ENCODE peak calls at places on chromosomes 7 and 10, in seven cellular contexts. One of them, this sample, is unnamed. For H3K9me3 and H3K4me1, the result is how much of the 10 kb centered on the place peaks cover.

GRCh38 chr10:131703527-131703926 is 197.3 kb upstream of the PPP2R2D start:
- DNase-seq in H9: peak
- DNase-seq in fibroblast of lung: no peak
- DNase-seq in psoas muscle: no peak
- DNase-seq in MM.1S: no peak
- DNase-seq in ovary: no peak
- DNase-seq in Peyer's patch: no peak
- DNase-seq in this sample: no peak

GRCh38 chr10:14325325-14325955 is 5.3 kb downstream of the FRMD4A start:
- DNase-seq in ovary: peak
- DNase-seq in fibroblast of lung: peak
- DNase-seq in H9: peak
- DNase-seq in Peyer's patch: peak
- DNase-seq in MM.1S: no peak
- DNase-seq in psoas muscle: no peak
- DNase-seq in this sample: peak

GRCh38 chr7:86320886-86321285 is 322.8 kb upstream of the GRM3 start:
- DNase-seq in fibroblast of lung: no peak
- DNase-seq in ovary: no peak
- DNase-seq in H9: no peak
- DNase-seq in psoas muscle: no peak
- DNase-seq in MM.1S: no peak
- DNase-seq in Peyer's patch: no peak
- DNase-seq in this sample: no peak

GRCh38 chr10:23198940-23199767 is 7.0 kb downstream of the PTF1A start:
- DNase-seq in psoas muscle: no peak
- DNase-seq in H9: peak
- DNase-seq in MM.1S: no peak
- DNase-seq in fibroblast of lung: no peak
- DNase-seq in Peyer's patch: no peak
- DNase-seq in ovary: no peak
- DNase-seq in this sample: no peak

GRCh38 chr10:44435196-44435595 is 50.3 kb upstream of the CXCL12 start:
- DNase-seq in psoas muscle: no peak
- DNase-seq in H9: no peak
- DNase-seq in ovary: no peak
- DNase-seq in fibroblast of lung: no peak
- DNase-seq in Peyer's patch: no peak
- DNase-seq in MM.1S: no peak
- DNase-seq in this sample: no peak

GRCh38 chr7:113440173-113440572 is 321.8 kb upstream of the SMIM30 start:
- DNase-seq in ovary: no peak
- DNase-seq in psoas muscle: no peak
- DNase-seq in MM.1S: no peak
- DNase-seq in fibroblast of lung: no peak
- DNase-seq in H9: no peak
- DNase-seq in Peyer's patch: no peak
- DNase-seq in this sample: no peak

GRCh38 chr10:70455213-70455630 is 13.7 kb upstream of the NODAL start:
- DNase-seq in fibroblast of lung: no peak
- DNase-seq in ovary: no peak
- DNase-seq in Peyer's patch: no peak
- DNase-seq in MM.1S: no peak
- DNase-seq in psoas muscle: no peak
- DNase-seq in H9: peak
- DNase-seq in this sample: no peak

GRCh38 chr10:101686133-101686925 is 8.6 kb downstream of the FBXW4 start:
- DNase-seq in ovary: no peak
- DNase-seq in H9: no peak
- DNase-seq in psoas muscle: no peak
- DNase-seq in MM.1S: no peak
- DNase-seq in Peyer's patch: no peak
- DNase-seq in fibroblast of lung: no peak
- DNase-seq in this sample: no peak

GRCh38 chr10:43267811-43268210 is 946 bp upstream of the RASGEF1A start:
- DNase-seq in ovary: no peak
- DNase-seq in H9: no peak
- DNase-seq in Peyer's patch: peak
- DNase-seq in MM.1S: no peak
- DNase-seq in psoas muscle: no peak
- DNase-seq in fibroblast of lung: no peak
- DNase-seq in this sample: no peak

GRCh38 chr7:70630647-70631457 is 501.1 kb upstream of the GALNT17 start:
- DNase-seq in psoas muscle: peak
- DNase-seq in fibroblast of lung: peak
- DNase-seq in H9: no peak
- DNase-seq in ovary: peak
- DNase-seq in Peyer's patch: no peak
- DNase-seq in MM.1S: no peak
- DNase-seq in this sample: peak

GRCh38 chr10:131253931-131254865 is 57.3 kb downstream of the TCERG1L start:
- DNase-seq in H9: no peak
- DNase-seq in Peyer's patch: no peak
- DNase-seq in psoas muscle: peak
- DNase-seq in ovary: no peak
- DNase-seq in MM.1S: no peak
- DNase-seq in fibroblast of lung: no peak
- DNase-seq in this sample: no peak

GRCh38 chr7:22549051-22549450 is 49.1 kb upstream of the STEAP1B start:
- DNase-seq in H9: peak
- DNase-seq in psoas muscle: no peak
- DNase-seq in MM.1S: no peak
- DNase-seq in fibroblast of lung: no peak
- DNase-seq in Peyer's patch: no peak
- DNase-seq in ovary: no peak
- DNase-seq in this sample: no peak

GRCh38 chr10:24209946-24210491 is 1.1 kb downstream of the KIAA1217 start:
- DNase-seq in H9: no peak
- DNase-seq in ovary: peak
- DNase-seq in fibroblast of lung: peak
- DNase-seq in MM.1S: peak
- DNase-seq in psoas muscle: no peak
- DNase-seq in Peyer's patch: no peak
- DNase-seq in this sample: no peak

GRCh38 chr10:60335708-60336107 is 54.0 kb downstream of the ANK3 start:
- DNase-seq in fibroblast of lung: no peak
- DNase-seq in psoas muscle: no peak
- DNase-seq in MM.1S: no peak
- DNase-seq in ovary: no peak
- DNase-seq in Peyer's patch: no peak
- DNase-seq in H9: no peak
- DNase-seq in this sample: no peak

GRCh38 chr7:131957338-131958025 is 401.1 kb upstream of the PODXL start:
- DNase-seq in Peyer's patch: no peak
- DNase-seq in H9: no peak
- DNase-seq in MM.1S: no peak
- DNase-seq in ovary: no peak
- DNase-seq in psoas muscle: no peak
- DNase-seq in fibroblast of lung: no peak
- DNase-seq in this sample: no peak

GRCh38 chr10:86661161-86662025 is 6.9 kb upstream of the LDB3 start:
- DNase-seq in fibroblast of lung: peak
- DNase-seq in ovary: peak
- DNase-seq in psoas muscle: peak
- DNase-seq in H9: no peak
- DNase-seq in Peyer's patch: no peak
- DNase-seq in MM.1S: no peak
- DNase-seq in this sample: peak

DNA sequence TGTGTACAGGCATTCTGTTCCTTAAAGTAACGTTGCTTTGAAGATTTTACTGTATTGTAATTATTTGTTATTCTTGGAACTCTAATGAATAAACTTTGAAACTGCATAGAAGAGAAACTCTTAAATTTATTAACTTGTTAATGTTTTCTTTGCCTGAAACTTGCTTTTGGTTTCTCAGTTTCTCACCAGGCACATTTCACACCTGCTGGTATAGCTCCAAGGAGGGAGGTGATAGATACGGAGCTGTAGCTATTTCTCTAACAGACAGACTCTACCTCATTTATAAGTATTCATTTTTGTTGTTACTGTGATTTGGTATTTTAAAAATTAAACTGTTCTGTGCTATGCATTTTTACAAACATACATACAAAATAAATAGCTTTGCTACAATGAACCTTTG is 32.7 kb downstream of the R3HCC1L start:
- DNase-seq in ovary: no peak
- DNase-seq in psoas muscle: no peak
- DNase-seq in fibroblast of lung: no peak
- DNase-seq in Peyer's patch: no peak
- DNase-seq in MM.1S: no peak
- DNase-seq in H9: no peak
- DNase-seq in this sample: no peak
- TF ChIP-seq CTCF in ovary: no peak
- TF ChIP-seq CTCF in psoas muscle: no peak
- TF ChIP-seq CTCF in fibroblast of lung: no peak
- TF ChIP-seq CTCF in Peyer's patch: no peak
- TF ChIP-seq CTCF in MM.1S: no peak
- TF ChIP-seq CTCF in H9: no peak
- TF ChIP-seq CTCF in this sample: no peak

GRCh38 chr7:158117341-158118222 is 470.0 kb downstream of the PTPRN2 start:
- DNase-seq in ovary: no peak
- DNase-seq in psoas muscle: no peak
- DNase-seq in Peyer's patch: no peak
- DNase-seq in MM.1S: no peak
- DNase-seq in fibroblast of lung: no peak
- DNase-seq in H9: no peak
- DNase-seq in this sample: no peak
- H3K9me3 ChIP-seq in ovary: under half
- H3K9me3 ChIP-seq in psoas muscle: under half
- H3K9me3 ChIP-seq in Peyer's patch: under half
- H3K9me3 ChIP-seq in MM.1S: under half
- H3K9me3 ChIP-seq in fibroblast of lung: under half
- H3K9me3 ChIP-seq in H9: under half
- H3K9me3 ChIP-seq in this sample: half or more

GRCh38 chr7:16025696-16026095 is 339.2 kb upstream of the MEOX2 start:
- DNase-seq in Peyer's patch: no peak
- DNase-seq in MM.1S: no peak
- DNase-seq in H9: no peak
- DNase-seq in ovary: no peak
- DNase-seq in psoas muscle: no peak
- DNase-seq in fibroblast of lung: no peak
- DNase-seq in this sample: no peak
- H3K4me1 ChIP-seq in Peyer's patch: under half
- H3K4me1 ChIP-seq in MM.1S: under half
- H3K4me1 ChIP-seq in H9: under half
- H3K4me1 ChIP-seq in ovary: under half
- H3K4me1 ChIP-seq in psoas muscle: under half
- H3K4me1 ChIP-seq in fibroblast of lung: under half
- H3K4me1 ChIP-seq in this sample: half or more

DNA sequence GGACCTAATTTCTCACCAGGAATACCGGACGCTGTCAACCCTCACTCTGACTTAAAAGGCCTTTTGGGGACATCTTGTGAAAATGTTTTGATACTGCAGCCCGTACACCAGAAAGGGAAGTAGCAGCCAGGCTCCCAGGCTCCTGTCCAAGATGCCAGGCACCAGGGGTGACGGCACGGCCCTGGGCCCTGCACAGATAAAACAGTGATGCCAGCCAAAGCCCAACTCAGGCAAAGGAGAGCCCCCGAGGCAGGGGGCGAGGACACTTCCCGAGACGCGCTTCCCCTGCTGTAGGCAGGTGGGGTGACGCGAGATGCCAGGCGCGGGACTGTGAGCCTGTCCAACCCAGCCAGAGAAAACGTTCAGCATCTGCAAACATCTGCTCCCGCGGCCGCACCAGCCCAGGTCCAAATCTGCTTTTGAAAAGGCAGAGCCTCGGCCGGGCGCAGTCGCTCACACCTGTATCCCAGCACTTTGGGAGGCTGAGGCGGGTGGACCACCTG is 15.7 kb downstream of the ZFAND2A start:
- DNase-seq in psoas muscle: peak
- DNase-seq in ovary: peak
- DNase-seq in fibroblast of lung: peak
- DNase-seq in H9: no peak
- DNase-seq in Peyer's patch: no peak
- DNase-seq in MM.1S: no peak
- DNase-seq in this sample: peak
- TF ChIP-seq CTCF in psoas muscle: peak
- TF ChIP-seq CTCF in ovary: no peak
- TF ChIP-seq CTCF in fibroblast of lung: no peak
- TF ChIP-seq CTCF in H9: peak
- TF ChIP-seq CTCF in Peyer's patch: no peak
- TF ChIP-seq CTCF in MM.1S: no peak
- TF ChIP-seq CTCF in this sample: peak

GRCh38 chr10:1923586-1923985 is 186.3 kb upstream of the ADARB2 start:
- DNase-seq in MM.1S: no peak
- DNase-seq in H9: no peak
- DNase-seq in Peyer's patch: no peak
- DNase-seq in psoas muscle: no peak
- DNase-seq in ovary: no peak
- DNase-seq in fibroblast of lung: no peak
- DNase-seq in this sample: no peak
- H3K9me3 ChIP-seq in MM.1S: under half
- H3K9me3 ChIP-seq in H9: under half
- H3K9me3 ChIP-seq in Peyer's patch: under half
- H3K9me3 ChIP-seq in psoas muscle: under half
- H3K9me3 ChIP-seq in ovary: under half
- H3K9me3 ChIP-seq in fibroblast of lung: under half
- H3K9me3 ChIP-seq in this sample: under half

GRCh38 chr10:119286983-119287612 is 79.7 kb downstream of the GRK5 start:
- DNase-seq in MM.1S: no peak
- DNase-seq in Peyer's patch: no peak
- DNase-seq in H9: no peak
- DNase-seq in ovary: no peak
- DNase-seq in fibroblast of lung: no peak
- DNase-seq in psoas muscle: no peak
- DNase-seq in this sample: no peak
- H3K4me1 ChIP-seq in MM.1S: under half
- H3K4me1 ChIP-seq in Peyer's patch: under half
- H3K4me1 ChIP-seq in H9: under half
- H3K4me1 ChIP-seq in ovary: half or more
- H3K4me1 ChIP-seq in fibroblast of lung: under half
- H3K4me1 ChIP-seq in psoas muscle: half or more
- H3K4me1 ChIP-seq in this sample: half or more

This sample was measured in left ventricle myocardium inferior.